ENCODE peak calls at places on chromosomes 11 and 22, in seven cellular contexts. X is esophagus squamous epithelium, B is adrenal gland, S is psoas muscle, D is tibial nerve, W is PC-9, K is kidney. E is an unnamed sample.

GRCh38 chr11:46336781-46337180 is 10.5 kb upstream of the DGKZ start:
- DNase-seq in W (peak; percentile 90), S (no peak), K (no peak), B (no peak), D (no peak), X (no peak), E (no peak)

GRCh38 chr11:10699072-10699471 is 5.5 kb upstream of the IRAG1 start:
- DNase-seq in X (no peak), S (no peak), K (no peak), B (no peak), W (no peak), D (no peak), E (peak; percentile 64)

GRCh38 chr11:24949406-24949805 is 452.6 kb downstream of the LUZP2 start:
- DNase-seq in X (no peak), B (no peak), K (no peak), D (no peak), S (no peak), W (no peak), E (no peak)

GRCh38 chr22:28925916-28926315 is 42.5 kb downstream of the ZNRF3 start:
- DNase-seq in W (no peak), S (no peak), D (no peak), B (no peak), X (no peak), K (no peak), E (no peak)

GRCh38 chr11:77677138-77677537 is 39.5 kb upstream of the CLNS1A start:
- DNase-seq in S (no peak), W (no peak), D (no peak), B (no peak), K (no peak), X (no peak), E (peak; percentile 61)

GRCh38 chr11:86575208-86575855 is 97.1 kb downstream of the ME3 start:
- DNase-seq in D (no peak), K (no peak), B (no peak), X (no peak), W (no peak), S (no peak), E (no peak)

GRCh38 chr11:639324-639977 is 2.4 kb downstream of the DRD4 start:
- DNase-seq in B (no peak), S (no peak), K (no peak), W (no peak), X (no peak), D (no peak), E (no peak)

GRCh38 chr11:78370406-78371172 is 47.0 kb downstream of the GAB2 start:
- DNase-seq in B (no peak), D (peak; percentile 28), W (peak; percentile 22), S (no peak), K (no peak), X (no peak), E (peak; percentile 23)

GRCh38 chr11:725624-726202 is 19.7 kb downstream of the EPS8L2 start:
- DNase-seq in X (no peak), W (no peak), S (no peak), B (no peak), K (peak; percentile 83), D (no peak), E (no peak)

GRCh38 chr11:8872017-8872416 is 39.0 kb upstream of the AKIP1 start:
- DNase-seq in D (no peak), B (no peak), K (no peak), W (no peak), S (no peak), X (no peak), E (peak; percentile 30)

GRCh38 chr11:1138053-1138452 is 19.7 kb upstream of the MUC5AC start:
- DNase-seq in B (no peak), D (no peak), S (no peak), W (no peak), X (no peak), K (no peak), E (peak; percentile 13)

GRCh38 chr11:95877288-95877687 is 46.6 kb downstream of the MTMR2 start:
- DNase-seq in D (no peak), W (peak; percentile 46), S (no peak), B (no peak), X (no peak), K (no peak), E (peak; percentile 90)

GRCh38 chr11:122754553-122755322 is 83.6 kb upstream of the CRTAM start:
- DNase-seq in K (no peak), B (no peak), W (no peak), D (no peak), X (no peak), S (no peak), E (no peak)

GRCh38 chr22:49255154-49255553 is 572.5 kb downstream of the BRD1 start:
- DNase-seq in S (no peak), B (peak; percentile 9), D (no peak), W (no peak), K (peak; percentile 50), X (no peak), E (no peak)

GRCh38 chr22:38879102-38879729 is 7.2 kb upstream of the CBX6 start:
- DNase-seq in D (no peak), S (no peak), X (no peak), W (no peak), K (no peak), B (no peak), E (peak; percentile 46)

GRCh38 chr11:121451982-121452608 is at the start of gene SORL1:
- DNase-seq in D (peak; percentile 40), W (no peak), S (peak; percentile 78), B (peak; percentile 79), K (peak; percentile 92), X (no peak), E (peak; percentile 83)

GRCh38 chr11:7905961-7906429 is 25.1 kb downstream of the OR10A6 start:
- DNase-seq in W (peak; percentile 94), B (no peak), K (peak; percentile 32), D (no peak), S (no peak), X (no peak), E (no peak)

GRCh38 chr11:126821832-126822231 is 178.7 kb downstream of the KIRREL3 start:
- DNase-seq in W (no peak), S (no peak), K (no peak), D (no peak), B (no peak), X (no peak), E (no peak)

GRCh38 chr22:48753752-48754517 is 1073.7 kb downstream of the BRD1 start:
- DNase-seq in B (peak; percentile 24), S (no peak), D (no peak), K (no peak), X (no peak), W (no peak), E (no peak)

GRCh38 chr11:6612008-6612815 is at the start of gene TAF10:
- DNase-seq in B (peak; percentile 99), D (peak; percentile 96), X (peak; percentile 78), W (peak; percentile 78), S (peak; percentile 99), K (peak; percentile 100), E (peak; percentile 99)

GRCh38 chr11:125165111-125165663 is 636 bp downstream of the PKNOX2 start:
- DNase-seq in S (peak; percentile 72), B (no peak), D (no peak), K (peak; percentile 83), X (no peak), W (no peak), E (peak; percentile 58)

GRCh38 chr11:79744941-79745340 is 304.1 kb upstream of the TENM4 start:
- DNase-seq in K (no peak), X (no peak), S (no peak), D (no peak), B (no peak), W (no peak), E (no peak)

GRCh38 chr11:5831196-5831829 is 10.4 kb downstream of the OR52E6 start:
- DNase-seq in D (no peak), W (no peak), S (no peak), K (no peak), B (no peak), X (no peak), E (no peak)

GRCh38 chr11:34924714-34925113 is 8.3 kb downstream of the PDHX start:
- DNase-seq in W (no peak), D (no peak), X (no peak), S (no peak), B (no peak), K (no peak), E (no peak)

GRCh38 chr22:37189011-37189466 is 992 bp upstream of the C1QTNF6 start:
- DNase-seq in W (peak; percentile 99), S (no peak), B (no peak), D (no peak), K (no peak), X (no peak), E (no peak)
- H3K4me1 ChIP-seq in W (peaks cover 75% of the 10 kb centered on the region), S (peaks cover 46% of the 10 kb centered on the region), B (peaks cover 33% of the 10 kb centered on the region), D (peaks cover 30% of the 10 kb centered on the region), K (peaks cover 33% of the 10 kb centered on the region), X (peaks cover 69% of the 10 kb centered on the region), E (peaks cover 29% of the 10 kb centered on the region)

DNA sequence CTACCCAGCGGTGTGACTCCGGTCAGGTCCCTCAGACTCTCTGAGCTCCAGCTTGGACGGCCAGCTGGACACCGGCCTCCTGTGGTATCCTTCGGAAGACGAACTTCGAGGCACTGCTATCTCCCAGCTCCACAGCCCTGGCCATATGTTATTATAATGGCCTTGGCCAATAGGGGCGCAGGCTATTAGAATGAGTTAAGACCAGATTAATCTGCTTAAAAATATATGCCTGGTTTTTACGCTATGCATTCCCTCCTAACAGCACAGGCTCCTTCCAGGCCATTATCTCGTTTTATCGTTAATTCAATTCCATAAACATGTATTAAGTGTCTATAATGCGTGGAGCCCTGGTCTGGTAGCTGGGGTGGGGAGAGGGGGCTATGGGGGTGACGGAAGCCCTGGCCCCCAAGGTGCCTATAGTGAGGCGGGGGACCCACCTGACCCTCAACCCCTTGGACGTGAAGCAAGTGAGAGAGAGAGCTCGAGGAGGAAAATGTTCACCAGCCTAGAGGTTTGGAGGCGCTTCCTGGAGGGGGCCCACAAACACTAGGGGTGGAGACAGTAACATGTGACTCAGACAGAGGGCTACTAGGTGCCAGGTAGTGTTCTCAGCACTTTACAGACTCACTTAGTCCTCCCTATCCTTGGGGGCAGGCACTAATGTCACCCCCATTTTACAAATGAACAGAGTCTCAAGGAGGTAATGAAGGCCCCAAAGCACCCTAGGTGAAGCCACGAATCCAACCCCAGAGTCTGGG is 37.5 kb upstream of the TCF20 start:
- DNase-seq in X (no peak), K (no peak), W (no peak), B (no peak), S (no peak), D (no peak), E (no peak)
- H3K4me1 ChIP-seq in X (peaks cover 18% of the 10 kb centered on the region), K (no peaks in the 10 kb centered on the region), W (peaks cover 4% of the 10 kb centered on the region), B (no peaks in the 10 kb centered on the region), S (no peaks in the 10 kb centered on the region), D (no peaks in the 10 kb centered on the region), E (no peaks in the 10 kb centered on the region)

DNA sequence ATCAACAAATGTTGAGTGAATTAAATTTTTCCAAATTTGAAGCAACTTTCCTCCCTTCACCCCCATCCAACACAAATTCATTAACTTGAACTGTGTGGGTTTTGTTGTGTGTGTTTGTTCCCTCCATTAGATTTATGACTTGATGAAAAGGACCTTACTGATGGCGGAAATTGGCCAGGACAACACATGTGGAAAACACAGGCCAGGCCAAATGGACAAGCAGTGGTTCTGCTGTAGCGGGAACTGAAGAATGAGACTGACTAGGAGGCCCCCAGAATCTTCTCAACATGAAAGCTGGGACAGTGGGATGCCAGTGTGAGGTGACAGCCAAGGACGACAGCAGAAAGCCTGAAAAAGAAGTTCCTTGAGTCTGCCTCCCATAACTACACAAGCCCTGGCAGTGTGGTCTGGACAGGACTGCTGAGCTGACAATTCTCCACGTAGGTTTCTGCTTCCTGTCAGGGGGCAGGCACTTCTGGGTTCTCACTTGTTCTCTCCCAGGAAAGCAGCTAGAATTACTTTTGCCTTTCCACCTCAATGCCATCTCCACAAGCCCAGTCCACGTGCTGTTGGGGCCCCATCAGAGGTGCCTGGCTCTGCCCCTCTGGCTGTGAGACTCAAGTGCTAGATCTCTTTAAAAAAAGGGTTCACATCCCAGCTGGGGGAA is 94.3 kb downstream of the ETS1 start:
- DNase-seq in S (no peak), X (no peak), D (no peak), W (no peak), K (no peak), B (no peak), E (peak; percentile 15)
- H3K4me1 ChIP-seq in S (peaks cover 72% of the 10 kb centered on the region), X (peaks cover 75% of the 10 kb centered on the region), D (peaks cover 58% of the 10 kb centered on the region), W (peaks cover 59% of the 10 kb centered on the region), K (peaks cover 31% of the 10 kb centered on the region), B (peaks cover 27% of the 10 kb centered on the region), E (peaks cover 89% of the 10 kb centered on the region)

GRCh38 chr22:45529966-45530575 is 27.4 kb downstream of the FBLN1 start:
- DNase-seq in X (no peak), B (no peak), S (no peak), D (no peak), W (no peak), K (no peak), E (peak; percentile 81)
- H3K4me1 ChIP-seq in X (peaks cover 98% of the 10 kb centered on the region), B (no peaks in the 10 kb centered on the region), S (no peaks in the 10 kb centered on the region), D (no peaks in the 10 kb centered on the region), W (no peaks in the 10 kb centered on the region), K (no peaks in the 10 kb centered on the region), E (peaks cover 14% of the 10 kb centered on the region)

E was measured in adipocyte.